ENCODE peak calls at places on chromosomes 16 and 17, in six cellular contexts. Z, C, L, M, X and S are unnamed samples.

GRCh38 chr16:457732-458400 is 32.4 kb downstream of the RAB11FIP3 start:
- DNase-seq in Z (no peak), L (no peak), C (no peak), X (peak; percentile 18), M (no peak), S (no peak)

GRCh38 chr17:58319181-58320162 is 9.1 kb downstream of the TSPOAP1 start:
- DNase-seq in Z (no peak), C (peak; percentile 61), M (no peak), L (no peak), X (no peak), S (no peak)

GRCh38 chr17:61345825-61346628 is 53.6 kb upstream of the TBX2 start:
- DNase-seq in L (no peak), X (no peak), Z (no peak), M (no peak), C (no peak), S (no peak)

GRCh38 chr16:88681709-88682451 is 4.4 kb downstream of the SNAI3 start:
- DNase-seq in Z (peak; percentile 99), M (peak; percentile 56), C (peak; percentile 81), X (no peak), L (peak; percentile 91), S (peak; percentile 91)

GRCh38 chr17:79085921-79086551 is 11.4 kb downstream of the ENGASE start:
- DNase-seq in C (no peak), Z (no peak), X (no peak), M (no peak), L (no peak), S (no peak)

GRCh38 chr17:8118769-8119574 is 658 bp upstream of the ALOXE3 start:
- DNase-seq in C (peak; percentile 95), X (peak; percentile 90), M (peak; percentile 91), L (peak; percentile 87), Z (peak; percentile 89), S (peak; percentile 95)

GRCh38 chr17:58337600-58338453 is 9.2 kb upstream of the TSPOAP1 start:
- DNase-seq in L (peak; percentile 82), M (peak; percentile 82), Z (peak; percentile 96), C (peak; percentile 90), X (peak; percentile 81), S (peak; percentile 98)

GRCh38 chr17:42521036-42521435 is 15.0 kb upstream of the NAGLU start:
- DNase-seq in C (no peak), M (peak; percentile 21), L (no peak), Z (no peak), X (peak; percentile 31), S (no peak)

GRCh38 chr16:86575754-86576557 is 2.4 kb upstream of the FOXL1 start:
- DNase-seq in C (peak; percentile 96), Z (peak; percentile 63), L (peak; percentile 65), M (peak; percentile 77), X (peak; percentile 98), S (peak; percentile 70)

GRCh38 chr16:1481906-1482835 is 6.6 kb downstream of the PTX4 start:
- DNase-seq in C (no peak), L (no peak), Z (no peak), M (no peak), X (no peak), S (no peak)

GRCh38 chr17:10058924-10059683 is 139.3 kb downstream of the GAS7 start:
- DNase-seq in C (no peak), L (peak; percentile 52), Z (no peak), M (no peak), X (no peak), S (no peak)

GRCh38 chr17:81841866-81842265 is 7.0 kb upstream of the PPP1R27 start:
- DNase-seq in Z (no peak), C (no peak), L (no peak), X (no peak), M (no peak), S (no peak)

GRCh38 chr16:29009050-29009837 is 24.4 kb downstream of the LAT start:
- DNase-seq in M (no peak), C (no peak), X (no peak), L (no peak), Z (no peak), S (peak; percentile 74)

GRCh38 chr16:73068546-73069401 is 20.8 kb upstream of the ZFHX3 start:
- DNase-seq in Z (no peak), X (peak; percentile 99), M (peak; percentile 56), L (no peak), C (peak; percentile 97), S (no peak)

GRCh38 chr17:69857412-69857835 is 217.6 kb upstream of the KCNJ16 start:
- DNase-seq in Z (no peak), X (peak; percentile 93), L (no peak), M (no peak), C (no peak), S (no peak)

GRCh38 chr17:50565559-50566350 is 5.2 kb downstream of the CACNA1G start:
- DNase-seq in M (no peak), L (no peak), Z (no peak), X (peak; percentile 48), C (no peak), S (no peak)

GRCh38 chr16:59540621-59541020 is 806.5 kb upstream of the GOT2 start:
- DNase-seq in C (no peak), M (no peak), X (peak; percentile 2), L (no peak), Z (no peak), S (no peak)

GRCh38 chr17:6052926-6053325 is 17.3 kb upstream of the WSCD1 start:
- DNase-seq in C (no peak), Z (no peak), L (no peak), X (no peak), M (no peak), S (no peak)

GRCh38 chr17:48322060-48322459 is 108.0 kb downstream of the SKAP1 start:
- DNase-seq in Z (peak; percentile 16), X (peak; percentile 34), C (no peak), L (no peak), M (no peak), S (no peak)

GRCh38 chr16:87924041-87924851 is 12.1 kb downstream of the CA5A start:
- DNase-seq in M (no peak), L (peak; percentile 88), X (no peak), C (no peak), Z (no peak), S (no peak)

GRCh38 chr16:29804455-29805231 is 1.7 kb upstream of the MAZ start:
- DNase-seq in X (peak; percentile 46), L (no peak), Z (peak; percentile 53), C (no peak), M (no peak), S (no peak)

GRCh38 chr16:75266738-75267630 is 15.6 kb upstream of the BCAR1 start:
- DNase-seq in X (no peak), M (peak; percentile 40), L (no peak), C (no peak), Z (no peak), S (no peak)

GRCh38 chr17:33154869-33155455 is 138.1 kb downstream of the ASIC2 start:
- DNase-seq in C (no peak), Z (no peak), L (no peak), X (no peak), M (no peak), S (no peak)

GRCh38 chr16:88512728-88513674 is 57.2 kb upstream of the ZC3H18 start:
- DNase-seq in X (no peak), C (no peak), Z (no peak), M (no peak), L (no peak), S (no peak)

GRCh38 chr17:45103269-45103795 is 29.0 kb downstream of the PLCD3 start:
- DNase-seq in Z (no peak), X (no peak), L (no peak), M (no peak), C (no peak), S (no peak)

GRCh38 chr16:64440005-64440404 is 681.9 kb downstream of the CDH11 start:
- DNase-seq in L (no peak), Z (no peak), X (peak; percentile 28), C (no peak), M (no peak), S (no peak)

DNA sequence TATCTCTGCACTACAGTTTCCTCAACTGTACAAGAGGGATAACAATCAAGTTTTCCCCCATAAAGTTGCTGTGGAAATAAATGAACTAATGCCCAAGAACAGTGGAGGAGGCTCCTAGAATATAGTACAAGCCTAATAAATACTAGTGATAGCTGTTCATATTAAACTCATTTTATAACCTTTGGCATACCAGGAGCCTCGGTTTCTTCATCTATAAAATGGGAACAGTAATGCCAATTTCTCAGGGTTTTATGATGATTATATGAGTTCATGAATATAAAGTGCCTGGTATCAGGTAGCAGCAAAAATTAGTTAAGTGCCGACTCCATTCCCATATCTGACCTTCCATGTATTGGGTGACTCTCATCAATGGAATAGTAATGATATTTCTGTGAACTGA is 311.1 kb upstream of the MAF start:
- DNase-seq in L (no peak), X (no peak), M (no peak), Z (no peak), C (no peak), S (no peak)
- TF ChIP-seq CTCF in L (no peak), X (no peak), M (no peak), Z (no peak), C (no peak), S (no peak)

GRCh38 chr16:85029413-85029794 is 1.8 kb downstream of the KIAA0513 start:
- DNase-seq in M (no peak), X (peak; percentile 73), Z (no peak), C (no peak), L (peak; percentile 73), S (peak; percentile 84)

GRCh38 chr16:85026696-85027095 is 899 bp upstream of the KIAA0513 start:
- DNase-seq in Z (no peak), L (no peak), M (no peak), X (no peak), C (no peak), S (no peak)

GRCh38 chr16:85027349-85027967 is at the start of gene KIAA0513:
- DNase-seq in X (peak; percentile 90), L (peak; percentile 99), M (peak; percentile 97), Z (peak; percentile 97), C (peak; percentile 95), S (peak; percentile 95)

GRCh38 chr16:85028638-85029412 is 1.2 kb downstream of the KIAA0513 start:
- DNase-seq in M (peak; percentile 75), L (peak; percentile 46), C (peak; percentile 82), X (peak; percentile 80), Z (no peak), S (peak; percentile 91)

GRCh38 chr16:85027968-85028637 is 508 bp downstream of the KIAA0513 start:
- DNase-seq in M (peak; percentile 76), X (no peak), L (no peak), Z (peak; percentile 15), C (no peak), S (peak; percentile 38)
- TF ChIP-seq CTCF in M (no peak), X (no peak), L (peak; percentile 33), Z (peak; percentile 47), C (no peak), S (peak; percentile 27)

GRCh38 chr17:4541328-4542002 is 13.7 kb downstream of the MYBBP1A start:
- DNase-seq in X (no peak), M (no peak), L (no peak), C (no peak), Z (no peak), S (no peak)
- TF ChIP-seq CTCF in X (no peak), M (no peak), L (no peak), C (no peak), Z (peak; percentile 35), S (no peak)

DNA sequence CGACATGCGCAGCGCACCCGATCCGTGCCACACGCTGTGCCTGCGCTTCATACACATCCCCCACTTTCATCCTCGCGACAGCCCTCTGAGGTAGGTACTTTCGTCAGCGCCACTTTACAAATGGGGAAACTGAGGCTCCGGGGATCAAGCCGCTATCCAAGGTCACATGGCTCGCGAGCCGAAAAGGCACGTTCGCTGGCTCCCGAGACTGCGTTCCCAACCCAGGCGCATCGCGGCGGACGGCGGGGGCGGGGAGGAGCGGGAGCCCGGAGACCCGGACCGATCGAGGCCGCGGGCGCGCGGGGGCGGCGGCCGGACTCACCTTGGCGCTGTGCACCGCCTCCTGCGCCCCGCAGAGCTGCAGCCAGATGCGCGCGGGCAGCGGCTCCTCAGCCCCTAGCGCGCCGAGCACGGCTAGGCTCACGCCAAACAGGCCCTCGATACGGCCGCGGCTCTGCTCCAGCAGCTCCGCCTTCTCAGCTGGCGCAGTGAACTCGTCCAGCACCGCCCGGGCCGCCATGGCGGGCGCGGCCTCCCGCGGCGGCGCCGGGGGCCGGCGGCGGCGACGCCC is 442 bp downstream of the N4BP1 start:
- DNase-seq in C (peak; percentile 67), Z (peak; percentile 66), M (no peak), X (peak; percentile 51), L (no peak), S (peak; percentile 73)
- TF ChIP-seq CTCF in C (no peak), Z (no peak), M (no peak), X (no peak), L (no peak), S (no peak)